ENCODE peak calls at places on chromosomes 5 and 9, in four cellular contexts. A is retina; V is activated T-cell treated with anti-CD3 and anti-CD28 coated beads, Interleukin-2, amount 50 U/mL, for 1 hour; K is stimulated activated CD8-positive, alpha-beta memory T cell treated with anti-CD3 and anti-CD28 coated beads, Interleukin-2, amount 100 ng/mL, for 1 hour. B is an unnamed sample.
A peak's percentile ranks its signal among the peaks of the same experiment; 100 is the strongest.

GRCh38 chr9:76876098-76876497 is 29.8 kb downstream of the PRUNE2 start:
- DNase-seq in A (no peak), V (no peak), K (no peak), B (no peak)

GRCh38 chr5:151591144-151591819 is at the start of gene FAT2:
- DNase-seq in A (no peak), V (no peak), K (no peak), B (no peak)

GRCh38 chr5:114065942-114066341 is 295.9 kb upstream of the KCNN2 start:
- DNase-seq in A (no peak), V (no peak), K (no peak), B (no peak)

GRCh38 chr5:74326571-74327338 is 313.8 kb downstream of the ENC1 start:
- DNase-seq in A (no peak), V (peak; percentile 19), K (peak; percentile 7), B (no peak)

GRCh38 chr9:111878946-111879345 is 17.7 kb upstream of the UGCG start:
- DNase-seq in A (no peak), V (no peak), K (no peak), B (no peak)

GRCh38 chr5:151284392-151284967 is 19.1 kb downstream of the SLC36A3 start:
- DNase-seq in A (no peak), V (no peak), K (no peak), B (no peak)

GRCh38 chr5:127228540-127229184 is 61.9 kb upstream of the MEGF10 start:
- DNase-seq in A (no peak), V (peak; percentile 17), K (no peak), B (no peak)

GRCh38 chr5:42982107-42982622 is 58.0 kb downstream of the ANXA2R start:
- DNase-seq in A (peak; percentile 43), V (no peak), K (no peak), B (peak; percentile 69)

GRCh38 chr5:108637110-108637509 is 110.6 kb upstream of the FER start:
- DNase-seq in A (no peak), V (no peak), K (no peak), B (no peak)

GRCh38 chr5:174511711-174512253 is 212.6 kb upstream of the MSX2 start:
- DNase-seq in A (no peak), V (no peak), K (no peak), B (no peak)

GRCh38 chr5:59174248-59174844 is 591.5 kb downstream of the RAB3C start:
- DNase-seq in A (no peak), V (no peak), K (no peak), B (no peak)

GRCh38 chr9:136275655-136276429 is 28.1 kb downstream of the CCDC187 start:
- DNase-seq in A (no peak), V (no peak), K (no peak), B (no peak)

GRCh38 chr5:39092581-39093350 is 18.6 kb upstream of the RICTOR start:
- DNase-seq in A (no peak), V (no peak), K (no peak), B (no peak)

GRCh38 chr9:13863112-13863511 is 450.8 kb downstream of the NFIB start:
- DNase-seq in A (no peak), V (no peak), K (no peak), B (no peak)

GRCh38 chr9:101362450-101362849 is 22.4 kb downstream of the BAAT start:
- DNase-seq in A (no peak), V (no peak), K (no peak), B (no peak)

GRCh38 chr5:87074934-87075541 is 192.6 kb upstream of the RASA1 start:
- DNase-seq in A (no peak), V (no peak), K (no peak), B (no peak)

GRCh38 chr9:133945977-133946753 is 46.0 kb downstream of the VAV2 start:
- DNase-seq in A (peak; percentile 44), V (no peak), K (no peak), B (no peak)

GRCh38 chr9:32264171-32264862 is 120.1 kb upstream of the ACO1 start:
- DNase-seq in A (no peak), V (no peak), K (no peak), B (no peak)

GRCh38 chr5:124289122-124289521 is 457.3 kb downstream of the ZNF608 start:
- DNase-seq in A (no peak), V (no peak), K (no peak), B (no peak)

GRCh38 chr5:122312670-122312988 is 592 bp downstream of the SNCAIP start:
- DNase-seq in A (peak; percentile 90), V (no peak), K (no peak), B (peak; percentile 64)

GRCh38 chr5:165029471-165029870 is 1524.1 kb downstream of the MAT2B start:
- DNase-seq in A (no peak), V (no peak), K (no peak), B (no peak)

GRCh38 chr5:102545175-102545574 is 46.4 kb upstream of the SLCO6A1 start:
- DNase-seq in A (no peak), V (no peak), K (no peak), B (peak; percentile 71)

GRCh38 chr9:82332018-82332773 is 343.6 kb downstream of the SPATA31D1 start:
- DNase-seq in A (peak; percentile 15), V (no peak), K (no peak), B (no peak)

GRCh38 chr9:127112056-127112455 is 10.4 kb downstream of the ANGPTL2 start:
- DNase-seq in A (no peak), V (no peak), K (no peak), B (no peak)

GRCh38 chr9:21455320-21455719 is 15.1 kb downstream of the IFNA1 start:
- DNase-seq in A (no peak), V (no peak), K (no peak), B (no peak)

GRCh38 chr5:148585988-148586387 is 68.3 kb downstream of the HTR4 start:
- DNase-seq in A (no peak), V (no peak), K (no peak), B (no peak)

GRCh38 chr9:2125909-2126308 is 110.8 kb downstream of the SMARCA2 start:
- DNase-seq in A (no peak), V (no peak), K (no peak), B (no peak)

GRCh38 chr5:143341807-143342570 is 61.5 kb downstream of the NR3C1 start:
- DNase-seq in A (no peak), V (no peak), K (no peak), B (no peak)

B was measured in glutamatergic neuron.